ENCODE peak calls at places on chromosomes 2 and 18, in nine cellular contexts. R, I, J, L, F, U, P, S and X are unnamed samples. For H3K9me3, the result is how much of the 10 kb centered on the place peaks cover.

GRCh38 chr2:126804347-126804746 is 94.3 kb upstream of the TEX51 start:
- DNase-seq in R (no peak), I (no peak), J (no peak), L (no peak), F (no peak), U (peak), P (no peak), S (no peak), X (no peak)

GRCh38 chr2:241317391-241317790 is 1.7 kb downstream of the SEPTIN2 start:
- DNase-seq in R (no peak), I (no peak), J (no peak), L (no peak), F (no peak), U (no peak), P (no peak), S (no peak), X (no peak)

GRCh38 chr18:76530391-76530790 is 35.3 kb upstream of the ZNF516 start:
- DNase-seq in R (no peak), I (no peak), J (no peak), L (no peak), F (no peak), U (no peak), P (no peak), S (no peak), X (no peak)

GRCh38 chr2:109275120-109276040 is 146.4 kb downstream of the SH3RF3 start:
- DNase-seq in R (no peak), I (no peak), J (no peak), L (no peak), F (no peak), U (no peak), P (no peak), S (no peak), X (no peak)

GRCh38 chr2:72081450-72081849 is 66.2 kb downstream of the CYP26B1 start:
- DNase-seq in R (no peak), I (no peak), J (no peak), L (no peak), F (no peak), U (no peak), P (no peak), S (no peak), X (no peak)

GRCh38 chr18:54209471-54210180 is 14.8 kb downstream of the MBD2 start:
- DNase-seq in R (no peak), I (no peak), J (no peak), L (peak), F (no peak), U (no peak), P (no peak), S (no peak), X (no peak)

GRCh38 chr2:172938713-172939375 is 136.8 kb upstream of the MAP3K20 start:
- DNase-seq in R (no peak), I (no peak), J (no peak), L (no peak), F (no peak), U (no peak), P (no peak), S (no peak), X (no peak)

GRCh38 chr18:60555629-60556028 is 183.1 kb upstream of the MC4R start:
- DNase-seq in R (no peak), I (no peak), J (no peak), L (no peak), F (no peak), U (no peak), P (no peak), S (no peak), X (no peak)

GRCh38 chr2:75573145-75573878 is 12.6 kb upstream of the EVA1A start:
- DNase-seq in R (no peak), I (no peak), J (no peak), L (no peak), F (no peak), U (no peak), P (no peak), S (no peak), X (no peak)

GRCh38 chr2:198628596-198628995 is 824.2 kb downstream of the PLCL1 start:
- DNase-seq in R (no peak), I (no peak), J (no peak), L (no peak), F (no peak), U (no peak), P (no peak), S (no peak), X (no peak)

GRCh38 chr2:188450740-188451480 is 159.2 kb downstream of the GULP1 start:
- DNase-seq in R (no peak), I (no peak), J (no peak), L (no peak), F (no peak), U (no peak), P (peak), S (no peak), X (no peak)

GRCh38 chr2:154173164-154173563 is 301.4 kb downstream of the GALNT13 start:
- DNase-seq in R (no peak), I (no peak), J (no peak), L (no peak), F (no peak), U (no peak), P (no peak), S (no peak), X (no peak)

GRCh38 chr2:119136093-119136492 is 22.5 kb downstream of the C1QL2 start:
- DNase-seq in R (no peak), I (no peak), J (no peak), L (no peak), F (no peak), U (no peak), P (no peak), S (no peak), X (no peak)

GRCh38 chr2:235939471-235939870 is 228.7 kb downstream of the GBX2 start:
- DNase-seq in R (no peak), I (no peak), J (no peak), L (no peak), F (no peak), U (peak), P (no peak), S (no peak), X (no peak)

GRCh38 chr2:30446602-30447148 is 371 bp upstream of the LCLAT1 start:
- DNase-seq in R (no peak), I (no peak), J (no peak), L (no peak), F (no peak), U (no peak), P (peak), S (no peak), X (no peak)

GRCh38 chr2:218569038-218569431 is 396 bp downstream of the CNOT9 start:
- DNase-seq in R (peak), I (peak), J (no peak), L (no peak), F (peak), U (peak), P (peak), S (peak), X (peak)

GRCh38 chr18:49399003-49399402 is 61.4 kb downstream of the DYM start:
- DNase-seq in R (no peak), I (no peak), J (no peak), L (no peak), F (no peak), U (peak), P (peak), S (no peak), X (no peak)

GRCh38 chr18:303578-303977 is 35.7 kb upstream of the THOC1 start:
- DNase-seq in R (no peak), I (no peak), J (no peak), L (no peak), F (no peak), U (no peak), P (no peak), S (no peak), X (no peak)

GRCh38 chr18:73880387-73880786 is 267.2 kb downstream of the FBXO15 start:
- DNase-seq in R (no peak), I (no peak), J (no peak), L (no peak), F (no peak), U (no peak), P (no peak), S (no peak), X (no peak)

GRCh38 chr18:78562446-78563020 is 417.1 kb upstream of the SALL3 start:
- DNase-seq in R (no peak), I (no peak), J (no peak), L (no peak), F (no peak), U (no peak), P (no peak), S (no peak), X (no peak)

GRCh38 chr2:147511491-147511948 is 333.3 kb upstream of the ACVR2A start:
- DNase-seq in R (no peak), I (no peak), J (no peak), L (no peak), F (peak), U (peak), P (no peak), S (no peak), X (no peak)

GRCh38 chr2:205644018-205644417 is 38.3 kb upstream of the NRP2 start:
- DNase-seq in R (no peak), I (no peak), J (no peak), L (no peak), F (no peak), U (no peak), P (no peak), S (no peak), X (no peak)

GRCh38 chr2:122634261-122634660 is 878.8 kb downstream of the TSN start:
- DNase-seq in R (no peak), I (no peak), J (no peak), L (no peak), F (no peak), U (no peak), P (no peak), S (no peak), X (no peak)

GRCh38 chr2:232999354-232999753 is 13.7 kb downstream of the NGEF start:
- DNase-seq in R (no peak), I (peak), J (no peak), L (no peak), F (no peak), U (peak), P (peak), S (no peak), X (no peak)

GRCh38 chr2:175557810-175558377 is 376.4 kb upstream of the ATP5MC3 start:
- DNase-seq in R (no peak), I (no peak), J (no peak), L (no peak), F (no peak), U (no peak), P (no peak), S (no peak), X (no peak)

GRCh38 chr2:113070606-113070975 is 2.8 kb downstream of the IL1F10 start:
- DNase-seq in R (no peak), I (no peak), J (no peak), L (no peak), F (no peak), U (no peak), P (no peak), S (no peak), X (no peak)

GRCh38 chr2:142857247-142858154 is 20.0 kb upstream of the KYNU start:
- DNase-seq in R (no peak), I (no peak), J (no peak), L (no peak), F (no peak), U (no peak), P (no peak), S (no peak), X (no peak)

GRCh38 chr2:223887127-223887526 is 49.7 kb upstream of the AP1S3 start:
- DNase-seq in R (no peak), I (peak), J (peak), L (no peak), F (no peak), U (no peak), P (no peak), S (no peak), X (no peak)

GRCh38 chr2:241312082-241312481 is 3.4 kb downstream of the HDLBP start:
- DNase-seq in R (no peak), I (no peak), J (no peak), L (no peak), F (no peak), U (no peak), P (no peak), S (no peak), X (no peak)

GRCh38 chr18:45056907-45057306 is 376.2 kb downstream of the SETBP1 start:
- DNase-seq in R (no peak), I (no peak), J (no peak), L (no peak), F (no peak), U (no peak), P (no peak), S (no peak), X (no peak)

GRCh38 chr2:144801766-144802165 is 281.8 kb upstream of the ZEB2 start:
- DNase-seq in R (no peak), I (no peak), J (no peak), L (no peak), F (no peak), U (no peak), P (no peak), S (no peak), X (no peak)

GRCh38 chr2:150459281-150459680 is 28.2 kb downstream of the RND3 start:
- DNase-seq in R (no peak), I (no peak), J (no peak), L (no peak), F (no peak), U (no peak), P (no peak), S (no peak), X (no peak)

GRCh38 chr2:174300114-174300513 is 34.6 kb upstream of the SP9 start:
- DNase-seq in R (no peak), I (peak), J (no peak), L (no peak), F (no peak), U (no peak), P (no peak), S (no peak), X (no peak)

GRCh38 chr2:33673937-33674336 is 74.8 kb upstream of the FAM98A start:
- DNase-seq in R (no peak), I (no peak), J (no peak), L (no peak), F (no peak), U (no peak), P (peak), S (no peak), X (no peak)

GRCh38 chr18:26460449-26461091 is 87.8 kb downstream of the KCTD1 start:
- DNase-seq in R (no peak), I (no peak), J (no peak), L (peak), F (no peak), U (no peak), P (no peak), S (no peak), X (peak)

GRCh38 chr2:188937228-188938220 is 36.6 kb upstream of the COL3A1 start:
- DNase-seq in R (no peak), I (no peak), J (no peak), L (no peak), F (no peak), U (no peak), P (peak), S (no peak), X (no peak)

GRCh38 chr2:203887680-203888079 is 20.1 kb downstream of the CTLA4 start:
- DNase-seq in R (no peak), I (no peak), J (no peak), L (no peak), F (no peak), U (no peak), P (no peak), S (no peak), X (no peak)

GRCh38 chr2:146317959-146318358 is 1526.9 kb upstream of the ACVR2A start:
- DNase-seq in R (no peak), I (no peak), J (no peak), L (no peak), F (no peak), U (no peak), P (no peak), S (no peak), X (no peak)

DNA sequence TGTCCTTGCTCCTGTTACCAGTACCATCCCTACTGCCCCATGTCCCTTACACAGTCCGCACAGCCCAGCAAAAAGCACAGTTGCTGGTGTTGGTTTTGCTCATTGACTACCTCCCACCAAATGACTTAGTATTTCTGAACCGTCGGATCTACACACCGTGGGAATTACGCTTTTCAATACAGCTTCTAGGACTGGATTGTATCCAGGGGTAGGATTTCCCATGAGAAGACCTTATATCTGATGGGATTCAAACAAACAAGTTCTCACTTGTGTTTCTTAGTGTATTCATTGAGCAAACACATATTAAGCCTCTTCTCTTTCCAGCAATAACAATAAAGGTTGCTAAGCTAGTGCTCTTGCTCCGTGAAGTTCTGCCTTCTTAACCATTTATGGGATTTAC is 25.8 kb downstream of the TRAPPC12 start:
- DNase-seq in R (no peak), I (no peak), J (no peak), L (no peak), F (no peak), U (no peak), P (no peak), S (no peak), X (no peak)
- TF ChIP-seq EP300 in R (no peak), I (no peak), J (no peak), L (no peak), F (no peak), U (no peak), P (no peak), S (no peak), X (no peak)

GRCh38 chr2:67267238-67267637 is 129.9 kb upstream of the ETAA1 start:
- DNase-seq in R (no peak), I (no peak), J (no peak), L (no peak), F (no peak), U (no peak), P (no peak), S (no peak), X (no peak)
- TF ChIP-seq POLR2AphosphoS5 in R (no peak), I (no peak), J (no peak), L (no peak), F (no peak), U (no peak), P (no peak), S (no peak), X (no peak)

GRCh38 chr2:201320257-201320656 is 36.9 kb downstream of the FLACC1 start:
- DNase-seq in R (no peak), I (no peak), J (no peak), L (no peak), F (no peak), U (no peak), P (no peak), S (no peak), X (no peak)
- H3K9me3 ChIP-seq in R (under half), I (under half), J (under half), L (under half), F (under half), U (under half), P (under half), S (under half), X (under half)

GRCh38 chr2:240052524-240052923 is 797 bp downstream of the OR6B3 start:
- DNase-seq in R (no peak), I (no peak), J (no peak), L (no peak), F (no peak), U (no peak), P (no peak), S (no peak), X (no peak)
- TF ChIP-seq EP300 in R (no peak), I (no peak), J (no peak), L (no peak), F (no peak), U (no peak), P (no peak), S (no peak), X (no peak)

GRCh38 chr2:210170442-210171303 is 536 bp downstream of the KANSL1L start:
- DNase-seq in R (peak), I (peak), J (peak), L (peak), F (peak), U (peak), P (peak), S (peak), X (peak)
- TF ChIP-seq POLR2AphosphoS5 in R (peak), I (peak), J (peak), L (peak), F (peak), U (peak), P (peak), S (peak), X (peak)

GRCh38 chr2:94758546-94758945 is 112.7 kb upstream of the TEKT4 start:
- DNase-seq in R (no peak), I (no peak), J (no peak), L (no peak), F (no peak), U (no peak), P (no peak), S (no peak), X (no peak)

GRCh38 chr2:94753466-94753998 is 117.7 kb upstream of the TEKT4 start:
- DNase-seq in R (no peak), I (no peak), J (no peak), L (no peak), F (no peak), U (no peak), P (no peak), S (no peak), X (no peak)

GRCh38 chr2:94762600-94762999 is 108.6 kb upstream of the TEKT4 start:
- DNase-seq in R (no peak), I (peak), J (no peak), L (no peak), F (no peak), U (no peak), P (no peak), S (no peak), X (no peak)

GRCh38 chr2:94763318-94763717 is 107.9 kb upstream of the TEKT4 start:
- DNase-seq in R (no peak), I (no peak), J (no peak), L (no peak), F (no peak), U (no peak), P (no peak), S (no peak), X (no peak)

DNA sequence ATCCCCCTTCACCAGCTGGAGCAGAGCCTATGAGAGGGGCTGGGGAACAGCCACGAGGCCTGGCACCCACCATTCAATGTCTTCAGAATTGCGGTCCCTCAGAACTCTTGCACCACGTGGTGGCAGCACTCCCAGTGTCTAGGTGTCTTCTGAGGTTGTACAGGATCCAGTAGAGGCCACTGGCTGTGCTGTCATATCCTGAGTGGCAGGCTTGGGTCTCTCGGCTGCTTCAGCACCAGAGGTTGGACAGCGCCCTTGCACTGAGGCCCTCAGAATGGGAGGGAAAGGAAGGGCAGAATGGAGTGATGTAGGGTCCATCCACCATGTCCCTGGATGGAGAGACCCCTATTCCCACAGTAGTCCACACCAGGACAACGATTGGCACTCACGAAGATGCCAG is 112.0 kb upstream of the TEKT4 start:
- DNase-seq in R (peak), I (peak), J (no peak), L (no peak), F (no peak), U (no peak), P (no peak), S (no peak), X (no peak)
- H3K9me3 ChIP-seq in R (under half), I (under half), J (half or more), L (under half), F (under half), U (under half), P (under half), S (under half), X (under half)

GRCh38 chr2:133240505-133241230 is 327.6 kb downstream of the NCKAP5 start:
- DNase-seq in R (no peak), I (no peak), J (no peak), L (no peak), F (no peak), U (no peak), P (no peak), S (no peak), X (no peak)
- TF ChIP-seq EP300 in R (no peak), I (no peak), J (no peak), L (no peak), F (no peak), U (no peak), P (no peak), S (no peak), X (no peak)

GRCh38 chr18:8860845-8861642 is 155.7 kb downstream of the MTCL1 start:
- DNase-seq in R (no peak), I (no peak), J (no peak), L (no peak), F (no peak), U (no peak), P (no peak), S (no peak), X (no peak)

GRCh38 chr18:8856187-8856586 is 150.8 kb downstream of the MTCL1 start:
- DNase-seq in R (no peak), I (no peak), J (no peak), L (no peak), F (no peak), U (no peak), P (no peak), S (no peak), X (no peak)

GRCh38 chr18:8857806-8858205 is 152.4 kb downstream of the MTCL1 start:
- DNase-seq in R (no peak), I (no peak), J (no peak), L (no peak), F (no peak), U (no peak), P (no peak), S (no peak), X (no peak)

GRCh38 chr18:8856769-8857393 is 151.5 kb downstream of the MTCL1 start:
- DNase-seq in R (no peak), I (no peak), J (no peak), L (no peak), F (no peak), U (no peak), P (no peak), S (no peak), X (no peak)

GRCh38 chr18:8858888-8859511 is 153.6 kb downstream of the MTCL1 start:
- DNase-seq in R (peak), I (no peak), J (no peak), L (no peak), F (no peak), U (no peak), P (no peak), S (no peak), X (no peak)
- TF ChIP-seq POLR2AphosphoS5 in R (no peak), I (no peak), J (no peak), L (no peak), F (peak), U (no peak), P (no peak), S (peak), X (peak)